ENCODE peak calls at places on chromosomes 7 and 10, in five cellular contexts. O, G, P, Q and D are unnamed samples.

GRCh38 chr7:128361463-128362441 is at the start of gene PRRT4:
- DNase-seq in O (peak), G (no peak), P (no peak), Q (peak), D (no peak)

GRCh38 chr10:24344279-24344678 is 135.3 kb downstream of the KIAA1217 start:
- DNase-seq in O (no peak), G (peak), P (peak), Q (no peak), D (no peak)

GRCh38 chr10:124254519-124254918 is 161.1 kb upstream of the CHST15 start:
- DNase-seq in O (no peak), G (no peak), P (no peak), Q (no peak), D (no peak)

GRCh38 chr7:44322631-44323363 is 2.6 kb downstream of the CAMK2B start:
- DNase-seq in O (no peak), G (no peak), P (no peak), Q (no peak), D (no peak)

GRCh38 chr7:111521660-111522059 is 40.6 kb downstream of the IMMP2L start:
- DNase-seq in O (no peak), G (no peak), P (no peak), Q (no peak), D (no peak)

GRCh38 chr7:55127622-55128081 is 108.8 kb downstream of the EGFR start:
- DNase-seq in O (no peak), G (no peak), P (peak), Q (no peak), D (no peak)

GRCh38 chr10:13658864-13659685 is 72.3 kb downstream of the PRPF18 start:
- DNase-seq in O (no peak), G (no peak), P (no peak), Q (peak), D (no peak)

GRCh38 chr10:125152646-125153368 is 7.6 kb downstream of the CTBP2 start:
- DNase-seq in O (no peak), G (no peak), P (no peak), Q (peak), D (peak)

GRCh38 chr7:43037531-43037930 is 74.9 kb upstream of the HECW1 start:
- DNase-seq in O (no peak), G (no peak), P (no peak), Q (no peak), D (no peak)

GRCh38 chr7:99141756-99142726 is 1.9 kb downstream of the SMURF1 start:
- DNase-seq in O (peak), G (peak), P (peak), Q (peak), D (peak)

GRCh38 chr10:124414077-124414476 is 4.6 kb downstream of the OAT start:
- DNase-seq in O (no peak), G (no peak), P (peak), Q (no peak), D (no peak)

GRCh38 chr10:80268938-80269588 is 20.4 kb downstream of the MAT1A start:
- DNase-seq in O (no peak), G (no peak), P (no peak), Q (no peak), D (no peak)

GRCh38 chr10:80506189-80506575 is 31.5 kb upstream of the SH2D4B start:
- DNase-seq in O (peak), G (no peak), P (peak), Q (no peak), D (no peak)

GRCh38 chr7:90621892-90622182 is 25.7 kb downstream of the CDK14 start:
- DNase-seq in O (no peak), G (no peak), P (no peak), Q (no peak), D (no peak)

GRCh38 chr7:97541188-97541587 is 190.7 kb upstream of the TAC1 start:
- DNase-seq in O (no peak), G (no peak), P (no peak), Q (no peak), D (no peak)

GRCh38 chr10:116802876-116803275 is 46.4 kb upstream of the ENO4 start:
- DNase-seq in O (no peak), G (no peak), P (no peak), Q (no peak), D (no peak)

GRCh38 chr10:95559466-95559865 is 1.7 kb downstream of the SORBS1 start:
- DNase-seq in O (no peak), G (no peak), P (no peak), Q (no peak), D (no peak)

GRCh38 chr7:99308461-99309074 is 17.1 kb upstream of the ARPC1A start:
- DNase-seq in O (no peak), G (peak), P (peak), Q (no peak), D (no peak)

GRCh38 chr7:19215421-19215820 is 70.2 kb upstream of the FERD3L start:
- DNase-seq in O (no peak), G (peak), P (peak), Q (no peak), D (no peak)

GRCh38 chr10:113520606-113521481 is 32.0 kb upstream of the HABP2 start:
- DNase-seq in O (peak), G (peak), P (peak), Q (peak), D (peak)

GRCh38 chr10:120431356-120431755 is 25.7 kb upstream of the PLPP4 start:
- DNase-seq in O (no peak), G (no peak), P (no peak), Q (no peak), D (no peak)

GRCh38 chr7:147249956-147250355 is 1133.4 kb downstream of the CNTNAP2 start:
- DNase-seq in O (no peak), G (no peak), P (no peak), Q (no peak), D (no peak)

GRCh38 chr7:22667562-22668239 is 59.3 kb upstream of the IL6 start:
- DNase-seq in O (peak), G (peak), P (peak), Q (no peak), D (no peak)

GRCh38 chr10:72503241-72503640 is 122.6 kb downstream of the MICU1 start:
- DNase-seq in O (no peak), G (no peak), P (peak), Q (no peak), D (no peak)

GRCh38 chr7:19107392-19108147 is 9.9 kb downstream of the TWIST1 start:
- DNase-seq in O (no peak), G (no peak), P (peak), Q (no peak), D (no peak)

GRCh38 chr10:131934769-131935168 is 34.0 kb downstream of the PPP2R2D start:
- DNase-seq in O (no peak), G (no peak), P (no peak), Q (peak), D (no peak)

GRCh38 chr7:66859794-66860645 is 61.0 kb upstream of the TMEM248 start:
- DNase-seq in O (no peak), G (no peak), P (peak), Q (no peak), D (peak)

GRCh38 chr10:62244785-62245595 is 23.7 kb downstream of the RTKN2 start:
- DNase-seq in O (no peak), G (no peak), P (peak), Q (no peak), D (no peak)

DNA sequence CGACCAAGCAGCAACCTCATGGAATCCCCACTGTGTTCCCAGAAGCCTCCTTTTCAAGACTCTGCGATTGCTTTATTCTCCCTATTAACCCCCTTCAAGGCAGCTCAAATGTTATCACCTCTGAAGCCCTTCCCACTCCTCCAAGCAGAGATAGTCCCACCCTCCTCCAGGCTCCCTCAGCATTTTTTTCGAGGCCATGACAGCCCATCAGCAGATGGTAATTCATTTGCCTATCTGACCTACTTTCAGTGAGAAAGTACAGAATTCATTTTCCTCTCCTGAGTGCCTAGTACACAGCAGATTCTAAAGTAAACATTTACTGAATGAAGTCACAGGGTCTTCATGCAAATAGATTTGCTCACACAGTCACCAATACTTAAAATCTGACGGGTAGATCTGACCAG is 47.8 kb downstream of the HERPUD2 start:
- DNase-seq in O (no peak), G (no peak), P (peak), Q (no peak), D (no peak)
- TF ChIP-seq POLR2A in O (no peak), G (no peak), P (no peak), Q (no peak), D (no peak)

GRCh38 chr7:25025218-25025671 is 45.3 kb upstream of the OSBPL3 start:
- DNase-seq in O (no peak), G (peak), P (peak), Q (no peak), D (no peak)
- TF ChIP-seq POLR2A in O (no peak), G (no peak), P (no peak), Q (no peak), D (no peak)

GRCh38 chr10:6579904-6580278 is at the start of gene PRKCQ:
- DNase-seq in O (peak), G (no peak), P (peak), Q (peak), D (no peak)

GRCh38 chr10:6580279-6581029 is 378 bp upstream of the PRKCQ start:
- DNase-seq in O (peak), G (peak), P (peak), Q (peak), D (no peak)

GRCh38 chr10:6579193-6579903 is 728 bp downstream of the PRKCQ start:
- DNase-seq in O (no peak), G (no peak), P (no peak), Q (no peak), D (no peak)

GRCh38 chr10:6583447-6583846 is 3.4 kb upstream of the PRKCQ start:
- DNase-seq in O (no peak), G (no peak), P (no peak), Q (no peak), D (no peak)

DNA sequence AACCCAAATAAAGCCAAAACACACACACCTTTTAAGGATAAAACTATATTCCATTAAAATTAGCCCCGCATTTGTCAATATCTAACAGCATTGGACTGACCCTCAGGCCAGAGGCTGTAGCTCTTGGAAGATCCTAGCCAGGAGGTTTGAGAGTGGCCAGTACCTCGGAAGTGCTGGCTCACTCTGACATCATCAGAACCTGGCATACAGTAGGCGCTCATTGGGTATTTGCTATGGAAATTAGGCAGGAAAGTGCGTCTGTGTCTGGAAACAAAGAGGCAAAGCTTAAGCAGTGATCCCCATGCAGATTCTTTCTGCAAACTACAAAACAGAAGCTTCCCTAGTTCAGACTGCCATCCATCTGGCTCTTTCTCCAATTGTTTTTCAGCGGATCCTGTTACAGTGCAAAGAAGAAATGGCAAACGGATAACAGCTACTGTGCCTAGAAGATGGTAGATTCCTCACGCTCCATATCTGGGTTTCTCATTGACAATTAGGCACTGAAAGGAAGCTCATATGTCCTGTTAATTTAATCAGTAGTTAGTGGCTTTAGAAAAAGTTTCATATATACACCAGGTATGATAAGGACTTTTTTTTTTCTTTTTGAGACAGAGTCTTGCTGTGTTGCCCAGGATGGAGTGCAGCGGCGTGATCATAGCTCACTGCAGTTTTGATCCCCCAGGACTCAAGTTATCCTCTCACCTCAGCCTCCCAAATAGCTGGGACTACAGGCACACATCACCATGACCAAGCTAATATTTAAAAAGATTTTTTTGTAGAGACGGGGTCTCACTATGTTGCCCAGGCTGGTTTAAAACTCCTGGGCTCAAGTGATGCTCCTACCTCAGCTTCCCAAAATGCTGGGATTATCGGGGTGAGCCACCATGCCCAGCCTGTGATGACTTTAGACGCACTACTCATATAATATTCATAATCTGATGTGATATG is 1.9 kb upstream of the PRKCQ start:
- DNase-seq in O (no peak), G (no peak), P (no peak), Q (no peak), D (no peak)
- TF ChIP-seq POLR2A in O (no peak), G (no peak), P (no peak), Q (no peak), D (no peak)

GRCh38 chr10:22340362-22341189 is 4.7 kb upstream of the SPAG6 start:
- DNase-seq in O (peak), G (no peak), P (peak), Q (peak), D (no peak)
- TF ChIP-seq POLR2A in O (peak), G (peak), P (peak), Q (peak), D (peak)